ENCODE peak calls at places on chromosome 22, in six cellular contexts. S, Z, C, U, J and W are unnamed samples.

GRCh38 chr22:40618400-40618799 is 18.1 kb downstream of the MRTFA start:
- DNase-seq in S (no peak), Z (no peak), C (no peak), U (no peak), J (no peak), W (no peak)

GRCh38 chr22:44622147-44622427 is 79.9 kb upstream of the PRR5 start:
- DNase-seq in S (no peak), Z (no peak), C (no peak), U (peak; percentile 27), J (no peak), W (no peak)

GRCh38 chr22:47392054-47392347 is 629.6 kb downstream of the TBC1D22A start:
- DNase-seq in S (no peak), Z (no peak), C (no peak), U (no peak), J (no peak), W (no peak)

GRCh38 chr22:38018938-38019827 is 34.8 kb upstream of the SOX10 start:
- DNase-seq in S (no peak), Z (no peak), C (no peak), U (no peak), J (no peak), W (no peak)

GRCh38 chr22:42397332-42398246 is 34.6 kb downstream of the NFAM1 start:
- DNase-seq in S (peak; percentile 66), Z (no peak), C (no peak), U (no peak), J (no peak), W (no peak)

GRCh38 chr22:47966316-47966715 is 1203.9 kb downstream of the TBC1D22A start:
- DNase-seq in S (no peak), Z (no peak), C (no peak), U (no peak), J (no peak), W (no peak)

GRCh38 chr22:19576460-19577421 is 52.5 kb upstream of the CLDN5 start:
- DNase-seq in S (no peak), Z (no peak), C (peak; percentile 69), U (peak; percentile 83), J (no peak), W (peak; percentile 58)

GRCh38 chr22:43152001-43152354 is 619 bp downstream of the TSPO start:
- DNase-seq in S (no peak), Z (no peak), C (no peak), U (no peak), J (no peak), W (no peak)

GRCh38 chr22:49239264-49240015 is 588.2 kb downstream of the BRD1 start:
- DNase-seq in S (no peak), Z (no peak), C (no peak), U (no peak), J (no peak), W (no peak)

GRCh38 chr22:39446239-39446721 is 10.5 kb upstream of the MGAT3 start:
- DNase-seq in S (peak; percentile 59), Z (no peak), C (no peak), U (peak; percentile 53), J (no peak), W (no peak)

GRCh38 chr22:38201371-38201717 is 450 bp upstream of the MAFF start:
- DNase-seq in S (no peak), Z (no peak), C (no peak), U (no peak), J (no peak), W (no peak)

GRCh38 chr22:26986051-26986881 is 328.9 kb downstream of the MIAT start:
- DNase-seq in S (no peak), Z (no peak), C (no peak), U (no peak), J (no peak), W (no peak)
- TF ChIP-seq BHLHE40 in S (no peak), Z (no peak), C (no peak), U (no peak), J (no peak), W (no peak)

DNA sequence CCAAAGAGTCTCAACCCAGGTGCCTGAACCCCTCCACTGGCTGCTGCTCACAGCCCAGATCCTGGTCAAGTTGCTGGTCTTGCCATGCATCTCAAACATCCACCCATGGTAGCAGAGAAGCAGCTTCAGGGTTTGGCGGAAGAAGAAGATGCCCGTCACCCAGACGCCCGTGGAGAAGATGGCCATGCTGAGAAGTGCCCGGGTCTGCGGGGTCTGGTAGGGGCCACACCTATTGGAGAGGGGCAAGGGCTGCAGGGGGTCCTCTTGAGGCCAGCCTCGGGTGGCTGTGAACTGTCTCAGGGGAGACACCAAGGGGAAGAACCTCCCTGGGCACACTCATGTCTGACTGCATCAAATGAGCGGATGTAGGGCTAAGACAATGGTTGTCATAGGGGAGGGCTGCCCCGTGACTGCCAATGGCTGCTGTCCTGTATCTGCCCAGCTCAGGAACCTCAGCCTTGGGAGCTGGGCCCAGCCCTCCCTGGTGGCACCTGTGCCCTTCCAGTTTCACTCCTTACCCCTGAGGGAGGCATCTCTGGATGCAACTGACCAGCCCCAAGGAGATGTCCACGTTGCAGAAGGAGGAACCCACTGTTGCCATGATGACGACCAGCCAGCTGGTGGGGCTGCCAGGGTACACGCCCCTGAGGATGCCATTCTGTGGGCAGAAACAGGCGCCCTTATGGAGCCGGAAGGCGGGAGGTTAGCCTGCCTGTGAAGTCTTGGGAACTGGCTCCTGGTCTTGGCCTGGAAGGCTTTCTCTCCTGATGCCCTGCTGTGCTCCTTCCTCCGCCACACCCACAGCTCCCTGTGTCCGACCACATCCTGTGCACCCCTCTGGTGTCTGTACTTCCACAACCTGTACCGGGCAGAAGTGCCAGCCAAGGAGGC is 1.2 kb downstream of the CPT1B start:
- DNase-seq in S (no peak), Z (no peak), C (no peak), U (no peak), J (no peak), W (no peak)
- TF ChIP-seq BHLHE40 in S (no peak), Z (no peak), C (no peak), U (no peak), J (no peak), W (no peak)

GRCh38 chr22:17114958-17115235 is 6.3 kb downstream of the TMEM121B start:
- DNase-seq in S (no peak), Z (no peak), C (no peak), U (no peak), J (no peak), W (no peak)
- TF ChIP-seq BHLHE40 in S (no peak), Z (no peak), C (no peak), U (no peak), J (no peak), W (no peak)

GRCh38 chr22:28911777-28912669 is 28.7 kb downstream of the ZNRF3 start:
- DNase-seq in S (no peak), Z (peak; percentile 10), C (peak; percentile 65), U (no peak), J (peak; percentile 89), W (no peak)
- TF ChIP-seq BHLHE40 in S (no peak), Z (no peak), C (peak; percentile 20), U (no peak), J (no peak), W (no peak)

GRCh38 chr22:50497093-50497492 is 10.4 kb downstream of the LMF2 start:
- DNase-seq in S (no peak), Z (no peak), C (no peak), U (no peak), J (no peak), W (no peak)

GRCh38 chr22:50500452-50500851 is 7.0 kb downstream of the LMF2 start:
- DNase-seq in S (no peak), Z (no peak), C (no peak), U (no peak), J (no peak), W (no peak)

GRCh38 chr22:50502096-50502495 is 5.4 kb downstream of the LMF2 start:
- DNase-seq in S (no peak), Z (no peak), C (no peak), U (no peak), J (no peak), W (no peak)

GRCh38 chr22:50502628-50503474 is 4.7 kb downstream of the LMF2 start:
- DNase-seq in S (no peak), Z (no peak), C (no peak), U (no peak), J (no peak), W (no peak)

GRCh38 chr22:50498322-50498861 is 9.1 kb downstream of the LMF2 start:
- DNase-seq in S (no peak), Z (peak; percentile 65), C (peak; percentile 51), U (peak; percentile 89), J (peak; percentile 80), W (peak; percentile 77)
- TF ChIP-seq BHLHE40 in S (no peak), Z (no peak), C (no peak), U (no peak), J (no peak), W (no peak)

DNA sequence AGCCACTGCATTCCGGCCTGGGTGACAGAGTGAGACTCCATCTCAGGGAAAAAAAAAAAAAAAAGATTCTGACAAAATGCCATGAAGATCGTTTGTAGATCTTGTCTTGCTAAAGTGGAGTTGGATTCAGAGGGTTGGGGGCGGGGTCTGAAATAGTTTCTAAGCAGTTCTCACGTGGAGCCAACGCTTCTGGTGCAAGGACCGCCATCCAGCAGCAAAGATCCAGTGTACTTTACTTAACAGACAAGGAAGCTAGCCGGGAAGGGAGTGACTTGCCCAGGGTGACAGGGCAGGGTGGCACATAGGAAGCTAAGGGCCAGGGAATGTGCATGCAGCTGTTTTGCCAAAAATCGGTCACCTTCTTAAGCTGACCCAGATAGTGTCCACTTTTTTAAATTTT is 27.4 kb downstream of the APOL1 start:
- DNase-seq in S (no peak), Z (no peak), C (peak; percentile 26), U (no peak), J (no peak), W (no peak)
- TF ChIP-seq BHLHE40 in S (no peak), Z (no peak), C (no peak), U (no peak), J (no peak), W (no peak)

GRCh38 chr22:46309526-46310085 is 12.9 kb downstream of the GTSE1 start:
- DNase-seq in S (no peak), Z (no peak), C (no peak), U (no peak), J (no peak), W (no peak)
- TF ChIP-seq BHLHE40 in S (no peak), Z (no peak), C (no peak), U (no peak), J (no peak), W (no peak)